ENCODE peak calls at places on chromosome 11, in eight cellular contexts. U is A549, P is skeletal muscle cell, X is suprapubic skin, I is spleen, K is GM12865, T is astrocyte of the cerebellum, J is NT2/D1. Q is an unnamed sample.

GRCh38 chr11:95453616-95454118 is 222.7 kb upstream of the SESN3 start:
- DNase-seq in I (no peak), P (no peak), U (no peak), J (no peak), K (no peak), X (peak; percentile 81), T (no peak), Q (peak; percentile 58)

GRCh38 chr11:48007677-48008076 is 27.3 kb downstream of the PTPRJ start:
- DNase-seq in U (no peak), I (peak; percentile 78), K (no peak), X (no peak), T (no peak), J (no peak), P (no peak), Q (no peak)

GRCh38 chr11:64571410-64572091 is 19.5 kb upstream of the SLC22A12 start:
- DNase-seq in T (no peak), I (peak; percentile 45), P (no peak), U (no peak), K (no peak), X (no peak), J (no peak), Q (peak; percentile 31)

GRCh38 chr11:64250875-64251721 is at the start of gene PLCB3:
- DNase-seq in K (peak; percentile 63), I (peak; percentile 92), U (no peak), J (no peak), P (no peak), T (no peak), X (no peak), Q (no peak)

GRCh38 chr11:67285541-67286498 is 3.3 kb upstream of the ANKRD13D start:
- DNase-seq in X (no peak), J (no peak), P (no peak), I (peak; percentile 89), U (no peak), T (no peak), K (no peak), Q (no peak)

GRCh38 chr11:94787798-94788197 is 19.6 kb downstream of the AMOTL1 start:
- DNase-seq in I (no peak), X (no peak), U (no peak), P (no peak), J (no peak), T (no peak), K (no peak), Q (no peak)

GRCh38 chr11:84398017-84398626 is 1112.0 kb upstream of the CCDC90B start:
- DNase-seq in J (peak; percentile 23), I (no peak), K (peak; percentile 18), P (no peak), T (no peak), X (no peak), U (peak; percentile 4), Q (no peak)

GRCh38 chr11:110077866-110078325 is 15.3 kb upstream of the ZC3H12C start:
- DNase-seq in T (no peak), X (no peak), K (peak; percentile 85), I (no peak), P (peak; percentile 64), J (no peak), U (no peak), Q (no peak)

GRCh38 chr11:75154646-75155569 is 4.0 kb downstream of the SLCO2B1 start:
- DNase-seq in I (no peak), P (no peak), J (no peak), X (no peak), K (no peak), U (no peak), T (no peak), Q (peak; percentile 25)

GRCh38 chr11:117523680-117524079 is 196.0 kb downstream of the CEP164 start:
- DNase-seq in K (no peak), I (no peak), P (no peak), T (no peak), U (no peak), J (no peak), X (no peak), Q (no peak)

GRCh38 chr11:27255447-27255828 is 107.6 kb downstream of the CCDC34 start:
- DNase-seq in X (no peak), P (peak; percentile 70), K (no peak), I (no peak), T (peak; percentile 92), U (no peak), J (no peak), Q (no peak)

GRCh38 chr11:125942771-125943428 is 2.9 kb upstream of the VSIG10L2 start:
- DNase-seq in J (no peak), X (no peak), I (no peak), P (no peak), T (no peak), U (no peak), K (no peak), Q (no peak)

DNA sequence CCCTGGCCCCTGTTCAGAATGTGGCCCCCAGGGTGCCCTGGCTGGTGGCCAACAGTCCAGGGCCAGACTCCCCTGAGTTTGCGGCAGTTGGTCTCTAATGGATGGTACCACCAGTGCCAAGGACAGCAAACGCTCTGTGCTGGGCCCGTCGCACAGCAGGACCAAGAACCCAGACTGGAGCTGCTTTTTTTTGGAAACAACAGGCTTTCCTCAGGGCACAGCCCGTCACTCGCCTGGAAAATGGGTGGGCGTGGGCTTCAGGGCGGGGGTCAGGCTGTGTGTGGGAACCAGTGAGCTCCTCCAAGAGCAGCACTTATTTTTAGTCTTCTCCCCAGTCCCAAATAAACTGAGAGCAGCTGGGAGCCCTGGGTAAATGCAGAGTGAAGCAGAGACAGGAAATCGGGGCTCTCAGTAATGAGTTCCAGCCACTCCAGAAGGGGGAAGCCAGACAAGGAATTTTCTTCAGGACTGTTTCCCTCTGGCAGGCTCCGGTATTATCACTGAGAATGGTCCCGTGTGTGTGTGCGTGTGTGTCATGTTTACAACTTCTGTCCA is 62.9 kb downstream of the PPFIBP2 start:
- DNase-seq in I (no peak), U (no peak), P (no peak), X (no peak), J (no peak), T (no peak), K (no peak), Q (no peak)
- H3K4me3 ChIP-seq in I (no peak overlapping the region), U (no peak overlapping the region), P (peak overlapping the region; percentile 6), X (peak overlapping the region; percentile 30), J (no peak overlapping the region), T (no peak overlapping the region), K (no peak overlapping the region), Q (peak overlapping the region; percentile 43)

DNA sequence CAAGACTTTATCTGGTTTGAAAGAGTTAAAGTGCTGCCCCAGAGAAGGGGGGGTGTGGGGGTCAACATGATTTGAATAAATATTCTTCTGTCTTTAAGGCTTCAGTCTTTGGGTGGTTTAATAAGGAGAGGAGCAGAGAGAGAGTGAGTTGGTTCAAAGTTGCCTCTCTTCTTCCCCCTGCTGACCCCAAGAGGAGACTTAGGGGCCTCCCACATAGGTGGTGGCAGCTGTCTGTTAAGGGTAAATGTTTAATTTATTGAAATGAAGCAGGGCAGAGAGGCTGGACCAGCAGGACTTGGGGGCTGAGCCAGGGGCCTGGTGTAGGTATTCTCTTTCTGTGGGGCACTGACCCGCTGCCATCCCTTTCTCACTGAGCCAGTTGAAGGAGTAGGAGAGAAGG is 5.5 kb downstream of the POU2F3 start:
- DNase-seq in J (no peak), K (no peak), T (no peak), U (no peak), X (no peak), I (peak; percentile 7), P (no peak), Q (no peak)
- H3K4me3 ChIP-seq in J (no peak overlapping the region), K (no peak overlapping the region), T (no peak overlapping the region), U (no peak overlapping the region), X (no peak overlapping the region), I (no peak overlapping the region), P (no peak overlapping the region), Q (no peak overlapping the region)

GRCh38 chr11:69297225-69297925 is 3.4 kb downstream of the MYEOV start:
- DNase-seq in U (peak; percentile 93), J (peak; percentile 65), I (peak; percentile 95), K (peak; percentile 97), T (peak; percentile 96), X (peak; percentile 95), P (peak; percentile 97), Q (no peak)

GRCh38 chr11:69295079-69295994 is 1.4 kb downstream of the MYEOV start:
- DNase-seq in T (no peak), J (no peak), U (no peak), K (no peak), I (peak; percentile 75), P (no peak), X (no peak), Q (no peak)

GRCh38 chr11:69297926-69298777 is 4.2 kb downstream of the MYEOV start:
- DNase-seq in J (no peak), T (peak; percentile 40), U (peak; percentile 76), I (peak; percentile 93), P (no peak), K (peak; percentile 95), X (peak; percentile 86), Q (peak; percentile 46)

GRCh38 chr11:69295995-69296889 is 2.3 kb downstream of the MYEOV start:
- DNase-seq in U (no peak), I (peak; percentile 86), K (no peak), P (peak; percentile 82), X (peak; percentile 92), T (no peak), J (no peak), Q (no peak)

DNA sequence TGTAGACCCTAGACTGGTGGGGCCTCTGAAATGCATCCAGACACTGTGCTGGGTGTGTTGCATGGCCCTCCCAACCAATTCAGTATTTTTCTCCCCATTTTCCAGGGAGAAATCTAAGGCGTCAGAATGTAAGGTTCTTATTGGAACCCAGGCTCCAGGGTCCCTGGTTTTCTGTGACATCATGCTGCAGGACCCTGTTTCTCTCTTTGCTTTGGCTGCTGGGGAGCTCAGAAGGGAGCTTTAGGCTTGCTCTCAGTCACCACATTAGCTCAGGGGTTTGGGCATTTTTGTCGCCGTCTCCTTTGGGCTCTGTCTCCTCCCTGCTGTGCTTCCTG is 2.9 kb downstream of the MYEOV start:
- DNase-seq in U (no peak), I (no peak), X (no peak), P (no peak), K (no peak), J (no peak), T (no peak), Q (no peak)
- H3K4me3 ChIP-seq in U (peak overlapping the region; percentile 69), I (peak overlapping the region; percentile 33), X (peak overlapping the region; percentile 26), P (no peak overlapping the region), K (peak overlapping the region; percentile 17), J (no peak overlapping the region), T (no peak overlapping the region), Q (no peak overlapping the region)

GRCh38 chr11:44470849-44471248 is 94.6 kb upstream of the CD82 start:
- DNase-seq in U (no peak), P (no peak), I (no peak), J (no peak), K (no peak), X (no peak), T (no peak), Q (no peak)
- H3K4me3 ChIP-seq in U (no peak overlapping the region), P (no peak overlapping the region), I (no peak overlapping the region), J (no peak overlapping the region), K (no peak overlapping the region), X (no peak overlapping the region), T (no peak overlapping the region), Q (no peak overlapping the region)

Q was measured in dorsolateral prefrontal cortex.